ENCODE peak calls at places on chromosomes 4 and X, in ten cellular contexts. Q, C, G, T, N, J, X, D, V and O are unnamed samples.

GRCh38 chr4:155929833-155930232 is 23.8 kb downstream of the CTSO start:
- DNase-seq in G (no peak), N (no peak), T (no peak), Q (no peak), J (no peak), V (no peak), C (no peak), X (no peak), D (no peak), O (no peak)

GRCh38 chr4:90328558-90328957 is 201.4 kb downstream of the CCSER1 start:
- DNase-seq in Q (peak; percentile 83), G (peak; percentile 48), D (no peak), X (no peak), T (peak; percentile 73), N (no peak), C (no peak), J (peak; percentile 4), V (peak; percentile 41), O (peak; percentile 3)

GRCh38 chr4:176238157-176238608 is 30.8 kb downstream of the ASB5 start:
- DNase-seq in J (no peak), G (no peak), V (no peak), Q (peak; percentile 76), T (no peak), N (no peak), D (no peak), C (no peak), X (no peak), O (peak; percentile 60)

GRCh38 chr4:168784786-168785461 is 225.1 kb downstream of the CBR4 start:
- DNase-seq in D (peak; percentile 25), T (no peak), N (no peak), J (no peak), C (no peak), X (no peak), G (no peak), Q (peak; percentile 75), V (no peak), O (no peak)

GRCh38 chrX:55057691-55058249 is 17.1 kb upstream of the PAGE2B start:
- DNase-seq in T (no peak), N (peak; percentile 11), J (peak; percentile 20), G (no peak), Q (peak; percentile 32), C (no peak), V (no peak), X (peak; percentile 8), D (no peak), O (peak; percentile 18)

GRCh38 chrX:31658360-31658759 is 586.5 kb upstream of the FTHL17 start:
- DNase-seq in D (no peak), T (no peak), X (peak; percentile 8), J (no peak), C (no peak), G (no peak), V (no peak), Q (peak; percentile 30), N (no peak), O (peak; percentile 3)

GRCh38 chrX:154490021-154490413 is 412 bp downstream of the SLC10A3 start:
- DNase-seq in V (no peak), C (no peak), J (no peak), D (peak; percentile 46), T (no peak), G (no peak), Q (peak; percentile 81), N (no peak), X (no peak), O (peak; percentile 68)

GRCh38 chr4:82623284-82623683 is 61.5 kb upstream of the TMEM150C start:
- DNase-seq in X (no peak), Q (no peak), G (no peak), N (no peak), D (no peak), V (no peak), C (no peak), T (no peak), J (no peak), O (no peak)

GRCh38 chr4:72567821-72568620 is 1.0 kb downstream of the ADAMTS3 start:
- DNase-seq in X (peak; percentile 33), Q (peak; percentile 81), V (peak; percentile 40), C (peak; percentile 31), T (peak; percentile 92), N (peak; percentile 88), G (peak; percentile 78), J (no peak), D (peak; percentile 81), O (peak; percentile 81)

GRCh38 chr4:29278580-29278979 is 1441.6 kb upstream of the PCDH7 start:
- DNase-seq in T (no peak), X (no peak), D (no peak), G (no peak), C (no peak), N (no peak), V (no peak), Q (peak; percentile 30), J (no peak), O (peak; percentile 80)

GRCh38 chrX:2609431-2610238 is 81.5 kb upstream of the CD99 start:
- DNase-seq in T (peak; percentile 87), X (no peak), C (no peak), V (no peak), J (no peak), D (no peak), G (no peak), N (no peak), Q (peak; percentile 49), O (peak; percentile 31)

GRCh38 chrX:47232197-47232802 is 509 bp upstream of the USP11 start:
- DNase-seq in N (no peak), C (no peak), Q (peak; percentile 35), G (no peak), V (no peak), D (no peak), X (no peak), T (no peak), J (no peak), O (no peak)

GRCh38 chr4:182826391-182826790 is 90.8 kb downstream of the DCTD start:
- DNase-seq in J (no peak), T (no peak), X (no peak), Q (no peak), V (no peak), D (no peak), N (no peak), C (no peak), G (no peak), O (no peak)

GRCh38 chr4:182886768-182887167 is 30.4 kb downstream of the DCTD start:
- DNase-seq in C (no peak), X (no peak), V (no peak), D (no peak), T (peak; percentile 50), Q (no peak), G (no peak), J (no peak), N (no peak), O (no peak)

GRCh38 chrX:53048169-53049126 is at the start of gene GPR173:
- DNase-seq in C (peak; percentile 49), J (no peak), N (peak; percentile 57), Q (peak; percentile 59), X (peak; percentile 65), V (peak; percentile 28), T (no peak), G (peak; percentile 50), D (peak; percentile 57), O (peak; percentile 67)

GRCh38 chr4:48079972-48080391 is 54.1 kb downstream of the TXK start:
- DNase-seq in T (no peak), C (no peak), D (no peak), Q (peak; percentile 88), V (no peak), G (no peak), J (no peak), X (no peak), N (no peak), O (peak; percentile 84)

GRCh38 chr4:73451978-73452747 is 16.1 kb downstream of the AFP start:
- DNase-seq in X (no peak), C (no peak), J (no peak), N (no peak), T (no peak), D (no peak), Q (no peak), G (no peak), V (no peak), O (no peak)

GRCh38 chrX:103157511-103158316 is 57.2 kb upstream of the BEX4 start:
- DNase-seq in G (no peak), Q (peak; percentile 54), J (no peak), N (no peak), C (peak; percentile 1), T (no peak), X (peak; percentile 3), D (no peak), V (no peak), O (peak; percentile 51)

GRCh38 chr4:5753766-5754528 is 42.9 kb downstream of the EVC start:
- DNase-seq in G (no peak), X (no peak), D (no peak), C (no peak), J (no peak), V (no peak), Q (peak; percentile 90), T (peak; percentile 77), N (no peak), O (peak; percentile 94)

GRCh38 chr4:82360298-82361177 is 13.3 kb downstream of the HNRNPD start:
- DNase-seq in D (no peak), G (no peak), C (no peak), X (no peak), J (no peak), T (no peak), V (no peak), N (no peak), Q (peak; percentile 27), O (peak; percentile 31)

GRCh38 chr4:100907465-100908454 is 389.9 kb upstream of the EMCN start:
- DNase-seq in J (no peak), C (no peak), V (no peak), G (no peak), Q (peak; percentile 4), X (no peak), N (no peak), D (no peak), T (no peak), O (peak; percentile 7)

GRCh38 chrX:49812177-49812576 is 16.9 kb upstream of the PAGE4 start:
- DNase-seq in V (no peak), J (no peak), X (no peak), D (no peak), Q (no peak), N (no peak), C (no peak), T (no peak), G (no peak), O (no peak)

GRCh38 chr4:140308366-140309123 is 64.9 kb upstream of the SCOC start:
- DNase-seq in V (peak; percentile 66), G (no peak), N (no peak), T (peak; percentile 88), X (no peak), C (no peak), J (no peak), D (peak; percentile 61), Q (peak; percentile 86), O (peak; percentile 72)

GRCh38 chr4:55181606-55182005 is 56.2 kb upstream of the KDR start:
- DNase-seq in X (no peak), V (no peak), T (no peak), C (no peak), D (no peak), Q (peak; percentile 59), N (no peak), J (no peak), G (no peak), O (peak; percentile 15)

GRCh38 chrX:71532078-71532752 is 689 bp upstream of the OGT start:
- DNase-seq in D (no peak), V (no peak), C (no peak), G (no peak), X (peak; percentile 3), Q (peak; percentile 88), T (no peak), N (no peak), J (no peak), O (peak; percentile 62)

GRCh38 chrX:40004916-40005289 is 92.9 kb downstream of the BCOR start:
- DNase-seq in C (no peak), N (no peak), Q (no peak), T (no peak), X (no peak), J (no peak), G (no peak), V (no peak), D (no peak), O (no peak)

GRCh38 chr4:1327526-1328266 is 19.3 kb upstream of the UVSSA start:
- DNase-seq in Q (no peak), N (no peak), J (no peak), D (no peak), V (no peak), G (no peak), T (no peak), C (no peak), X (no peak), O (no peak)

GRCh38 chrX:153703036-153703370 is 15.3 kb downstream of the SLC6A8 start:
- DNase-seq in N (no peak), J (no peak), G (peak; percentile 58), T (no peak), Q (peak; percentile 48), V (peak; percentile 42), X (no peak), D (peak; percentile 62), C (no peak), O (no peak)